ENCODE peak calls at places on chromosomes 13 and 19, in four cellular contexts. U, I, V and O are unnamed samples.
A peak's percentile ranks its signal among the peaks of the same experiment; 100 is the strongest.

GRCh38 chr13:48412881-48413351 is at the start of gene LPAR6:
- DNase-seq in U (peak; percentile 42), I (no peak), V (peak; percentile 67), O (peak; percentile 62)

GRCh38 chr19:12825259-12826131 is 8.9 kb downstream of the RTBDN start:
- DNase-seq in U (no peak), I (no peak), V (no peak), O (no peak)

GRCh38 chr19:16773939-16774338 is 54.3 kb downstream of the NWD1 start:
- DNase-seq in U (no peak), I (no peak), V (no peak), O (no peak)

GRCh38 chr13:94033830-94034642 is 445.4 kb downstream of the DCT start:
- DNase-seq in U (no peak), I (no peak), V (no peak), O (no peak)

GRCh38 chr13:37225414-37226047 is 120.1 kb upstream of the CSNK1A1L start:
- DNase-seq in U (no peak), I (no peak), V (no peak), O (no peak)

GRCh38 chr13:43397110-43397509 is 373.7 kb downstream of the DNAJC15 start:
- DNase-seq in U (no peak), I (no peak), V (no peak), O (no peak)

GRCh38 chr19:49570997-49571676 is 9.2 kb downstream of the NOSIP start:
- DNase-seq in U (peak; percentile 73), I (peak; percentile 35), V (no peak), O (peak; percentile 80)

GRCh38 chr19:38388310-38389100 is at the start of gene SPRED3:
- DNase-seq in U (no peak), I (no peak), V (peak; percentile 67), O (no peak)

GRCh38 chr13:97004096-97004876 is 10.0 kb upstream of the OXGR1 start:
- DNase-seq in U (no peak), I (no peak), V (no peak), O (no peak)

GRCh38 chr13:49690133-49690989 is 925 bp downstream of the EBPL start:
- DNase-seq in U (peak; percentile 59), I (peak; percentile 26), V (peak; percentile 71), O (peak; percentile 23)

GRCh38 chr19:49064768-49065611 is at the start of gene NTF4:
- DNase-seq in U (peak; percentile 20), I (no peak), V (no peak), O (peak; percentile 27)

GRCh38 chr13:26985285-26985878 is 186.2 kb downstream of the USP12 start:
- DNase-seq in U (peak; percentile 87), I (no peak), V (peak; percentile 91), O (peak; percentile 82)

GRCh38 chr19:13997637-13997962 is 8.5 kb downstream of the RFX1 start:
- DNase-seq in U (no peak), I (no peak), V (no peak), O (no peak)

GRCh38 chr19:57850553-57851017 is 926 bp downstream of the ZNF587 start:
- DNase-seq in U (peak; percentile 76), I (no peak), V (no peak), O (peak; percentile 98)

GRCh38 chr13:98927954-98928927 is 49.6 kb downstream of the DOCK9 start:
- DNase-seq in U (no peak), I (no peak), V (no peak), O (no peak)

GRCh38 chr13:106105153-106105552 is 430.3 kb downstream of the EFNB2 start:
- DNase-seq in U (no peak), I (no peak), V (no peak), O (no peak)

GRCh38 chr13:28219408-28220099 is 81.2 kb downstream of the PAN3 start:
- DNase-seq in U (no peak), I (no peak), V (no peak), O (no peak)

GRCh38 chr13:33771296-33771695 is 46.7 kb upstream of the RFC3 start:
- DNase-seq in U (no peak), I (no peak), V (no peak), O (no peak)

GRCh38 chr13:31904941-31905824 is 126.4 kb upstream of the FRY start:
- DNase-seq in U (no peak), I (no peak), V (no peak), O (no peak)

GRCh38 chr13:27977476-27978300 is 8.6 kb upstream of the CDX2 start:
- DNase-seq in U (peak; percentile 28), I (no peak), V (no peak), O (peak; percentile 47)

GRCh38 chr13:73952683-73953082 is 181.5 kb downstream of the KLF12 start:
- DNase-seq in U (no peak), I (no peak), V (no peak), O (no peak)

GRCh38 chr13:39527961-39528720 is 74.9 kb downstream of the LHFPL6 start:
- DNase-seq in U (no peak), I (no peak), V (peak; percentile 63), O (no peak)

GRCh38 chr19:33236696-33237390 is 11.2 kb upstream of the SLC7A10 start:
- DNase-seq in U (no peak), I (no peak), V (no peak), O (no peak)

GRCh38 chr13:51831519-51831918 is 13.5 kb downstream of the TMEM272 start:
- DNase-seq in U (no peak), I (no peak), V (no peak), O (no peak)

GRCh38 chr19:48271531-48272151 is 1.8 kb downstream of the ZNF114 start:
- DNase-seq in U (peak; percentile 32), I (peak; percentile 37), V (no peak), O (peak; percentile 14)

GRCh38 chr13:32229443-32229842 is 85.7 kb downstream of the ZAR1L start:
- DNase-seq in U (no peak), I (no peak), V (no peak), O (no peak)

GRCh38 chr13:33207616-33207964 is 78.0 kb downstream of the STARD13 start:
- DNase-seq in U (no peak), I (peak; percentile 42), V (peak; percentile 53), O (peak; percentile 47)

GRCh38 chr13:39684531-39685137 is 29.2 kb downstream of the COG6 start:
- DNase-seq in U (no peak), I (no peak), V (no peak), O (peak; percentile 23)

GRCh38 chr19:19997656-19998268 is 41.5 kb downstream of the ZNF682 start:
- DNase-seq in U (no peak), I (no peak), V (peak; percentile 56), O (no peak)

GRCh38 chr13:98216135-98216565 is 39.1 kb upstream of the RNF113B start:
- DNase-seq in U (no peak), I (peak; percentile 45), V (peak; percentile 95), O (no peak)

GRCh38 chr19:15781659-15782058 is 5.8 kb upstream of the OR10H5 start:
- DNase-seq in U (no peak), I (no peak), V (no peak), O (no peak)

GRCh38 chr13:90362718-90363117 is 984.8 kb upstream of the MIR17HG start:
- DNase-seq in U (no peak), I (no peak), V (no peak), O (no peak)

GRCh38 chr19:936175-936546 is 10.3 kb downstream of the ARID3A start:
- DNase-seq in U (no peak), I (no peak), V (no peak), O (no peak)
- H3K4me1 ChIP-seq in U (peaks cover 34% of the 10 kb centered on the region), I (peaks cover 38% of the 10 kb centered on the region), V (peaks cover 24% of the 10 kb centered on the region), O (peaks cover 6% of the 10 kb centered on the region)

GRCh38 chr19:35090160-35090794 is 25.3 kb upstream of the FXYD3 start:
- DNase-seq in U (peak; percentile 68), I (no peak), V (peak; percentile 75), O (peak; percentile 49)
- H3K4me3 ChIP-seq in U (no peak overlapping the region), I (peak overlapping the region; percentile 23), V (no peak overlapping the region), O (no peak overlapping the region)

GRCh38 chr13:65553328-65553727 is 1676.8 kb downstream of the PCDH9 start:
- DNase-seq in U (no peak), I (no peak), V (no peak), O (no peak)
- H3K27ac ChIP-seq in U (no peak overlapping the region), I (no peak overlapping the region), V (no peak overlapping the region), O (no peak overlapping the region)

GRCh38 chr19:54133957-54134590 is 3.5 kb upstream of the CNOT3 start:
- DNase-seq in U (no peak), I (no peak), V (no peak), O (no peak)
- H3K4me1 ChIP-seq in U (peaks cover 7% of the 10 kb centered on the region), I (peaks cover 16% of the 10 kb centered on the region), V (peaks cover 18% of the 10 kb centered on the region), O (peaks cover 4% of the 10 kb centered on the region)

GRCh38 chr13:110309661-110310524 is 2.8 kb downstream of the COL4A2 start:
- DNase-seq in U (no peak), I (no peak), V (no peak), O (no peak)
- H3K4me3 ChIP-seq in U (peak overlapping the region; percentile 48), I (peak overlapping the region; percentile 11), V (peak overlapping the region; percentile 77), O (no peak overlapping the region)

GRCh38 chr13:95862401-95862800 is 185.5 kb downstream of the DNAJC3 start:
- DNase-seq in U (no peak), I (no peak), V (no peak), O (no peak)

GRCh38 chr13:95858286-95859075 is 181.5 kb downstream of the DNAJC3 start:
- DNase-seq in U (no peak), I (no peak), V (no peak), O (peak; percentile 5)
- H3K27ac ChIP-seq in U (no peak overlapping the region), I (no peak overlapping the region), V (no peak overlapping the region), O (no peak overlapping the region)

DNA sequence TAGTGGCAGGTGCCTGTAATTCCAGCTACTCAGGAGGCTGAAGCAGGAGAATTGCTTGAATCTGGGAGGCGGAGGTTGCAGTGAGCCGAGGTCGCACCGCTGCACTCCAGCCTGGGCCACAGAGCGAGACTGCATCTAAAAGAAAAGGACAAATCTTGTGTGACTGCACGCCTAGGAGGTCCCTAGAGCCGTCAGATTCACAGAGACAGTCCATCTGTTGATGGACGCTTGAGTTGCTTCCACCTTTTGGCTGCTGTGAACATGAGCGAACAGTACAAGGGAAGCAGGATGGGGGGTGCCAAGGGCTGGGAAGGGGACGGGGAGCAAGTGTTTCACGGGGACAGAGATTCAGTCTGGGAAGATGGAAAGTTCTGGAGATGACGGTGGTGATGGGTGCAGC is 78.8 kb downstream of the GNG7 start:
- DNase-seq in U (no peak), I (no peak), V (no peak), O (no peak)
- H3K4me1 ChIP-seq in U (no peaks in the 10 kb centered on the region), I (peaks cover 39% of the 10 kb centered on the region), V (peaks cover 17% of the 10 kb centered on the region), O (peaks cover 3% of the 10 kb centered on the region)

GRCh38 chr13:108270442-108270841 is 924 bp downstream of the TNFSF13B start:
- DNase-seq in U (no peak), I (no peak), V (no peak), O (peak; percentile 41)
- H3K4me3 ChIP-seq in U (peak overlapping the region; percentile 40), I (peak overlapping the region; percentile 46), V (peak overlapping the region; percentile 61), O (no peak overlapping the region)

GRCh38 chr13:113927661-113928581 is 46.0 kb downstream of the C13orf46 start:
- DNase-seq in U (no peak), I (no peak), V (no peak), O (no peak)
- H3K27ac ChIP-seq in U (no peak overlapping the region), I (no peak overlapping the region), V (no peak overlapping the region), O (no peak overlapping the region)